ENCODE peak calls at places on chromosomes 6 and 20, in five cellular contexts. S is IMR-90, H is dorsolateral prefrontal cortex, E is colonic mucosa, M is left lung. I is an unnamed sample. For H3K27me3, the result is how much of the 10 kb centered on the place peaks cover.

GRCh38 chr20:56540415-56540814 is 7.4 kb downstream of the FAM209B start:
- DNase-seq in S (peak), H (no peak), E (no peak), M (no peak), I (no peak)

GRCh38 chr6:85600713-85601313 is 7.2 kb upstream of the SNX14 start:
- DNase-seq in S (no peak), H (no peak), E (no peak), M (no peak), I (no peak)

GRCh38 chr6:150072201-150072600 is 3.3 kb upstream of the ULBP3 start:
- DNase-seq in S (peak), H (no peak), E (peak), M (peak), I (peak)

GRCh38 chr20:58192567-58192966 is 35.9 kb downstream of the ANKRD60 start:
- DNase-seq in S (no peak), H (no peak), E (no peak), M (peak), I (peak)

GRCh38 chr6:128491643-128492206 is 28.7 kb downstream of the PTPRK start:
- DNase-seq in S (peak), H (no peak), E (peak), M (no peak), I (no peak)

GRCh38 chr6:109610555-109610954 is 80.4 kb downstream of the AK9 start:
- DNase-seq in S (no peak), H (no peak), E (no peak), M (no peak), I (no peak)

GRCh38 chr6:96659084-96659845 is 96.3 kb downstream of the FHL5 start:
- DNase-seq in S (no peak), H (no peak), E (no peak), M (no peak), I (no peak)

GRCh38 chr6:139474145-139475108 is 100.0 kb upstream of the CITED2 start:
- DNase-seq in S (peak), H (no peak), E (peak), M (no peak), I (peak)

GRCh38 chr6:125910518-125910917 is 46.1 kb upstream of the HINT3 start:
- DNase-seq in S (peak), H (no peak), E (no peak), M (no peak), I (no peak)

GRCh38 chr6:41373367-41373918 is 38.0 kb downstream of the NCR2 start:
- DNase-seq in S (no peak), H (no peak), E (no peak), M (no peak), I (peak)

GRCh38 chr6:167858086-167858591 is 31.4 kb downstream of the AFDN start:
- DNase-seq in S (peak), H (no peak), E (no peak), M (no peak), I (no peak)

GRCh38 chr6:29953001-29953436 is 10.7 kb downstream of the HLA-A start:
- DNase-seq in S (peak), H (no peak), E (no peak), M (no peak), I (no peak)

GRCh38 chr6:20438462-20439070 is 36.9 kb downstream of the E2F3 start:
- DNase-seq in S (no peak), H (no peak), E (no peak), M (no peak), I (no peak)

GRCh38 chr20:8780926-8781325 is 288.0 kb upstream of the PLCB4 start:
- DNase-seq in S (no peak), H (no peak), E (no peak), M (no peak), I (no peak)

GRCh38 chr20:62818592-62819493 is 2.0 kb downstream of the COL9A3 start:
- DNase-seq in S (peak), H (peak), E (peak), M (no peak), I (peak)

GRCh38 chr6:132598473-132598872 is 8.9 kb upstream of the TAAR5 start:
- DNase-seq in S (no peak), H (no peak), E (no peak), M (no peak), I (peak)

GRCh38 chr20:53291548-53291947 is 302.1 kb downstream of the ZNF217 start:
- DNase-seq in S (no peak), H (no peak), E (no peak), M (no peak), I (peak)

GRCh38 chr20:36461600-36462439 is 79.5 kb upstream of the MYL9 start:
- DNase-seq in S (peak), H (no peak), E (peak), M (peak), I (peak)

GRCh38 chr6:119370063-119370462 is 20.5 kb upstream of the MAN1A1 start:
- DNase-seq in S (no peak), H (no peak), E (no peak), M (no peak), I (no peak)

GRCh38 chr6:168452685-168453377 is 11.8 kb downstream of the SMOC2 start:
- DNase-seq in S (no peak), H (no peak), E (no peak), M (no peak), I (no peak)

GRCh38 chr6:71488186-71488585 is 199.6 kb downstream of the OGFRL1 start:
- DNase-seq in S (no peak), H (no peak), E (no peak), M (no peak), I (no peak)

GRCh38 chr20:38642498-38642897 is 40.9 kb downstream of the ARHGAP40 start:
- DNase-seq in S (no peak), H (no peak), E (no peak), M (no peak), I (no peak)

GRCh38 chr6:41901882-41902519 is 6.8 kb upstream of the USP49 start:
- DNase-seq in S (peak), H (no peak), E (peak), M (no peak), I (peak)

GRCh38 chr20:22523499-22524392 is 60.6 kb downstream of the FOXA2 start:
- DNase-seq in S (no peak), H (no peak), E (peak), M (no peak), I (no peak)

GRCh38 chr6:15842718-15843117 is 179.9 kb upstream of the DTNBP1 start:
- DNase-seq in S (no peak), H (no peak), E (no peak), M (no peak), I (no peak)

GRCh38 chr6:158709809-158710208 is 60.0 kb downstream of the SYTL3 start:
- DNase-seq in S (no peak), H (no peak), E (no peak), M (no peak), I (no peak)

GRCh38 chr6:166604911-166605310 is 18.4 kb upstream of the RAMACL start:
- DNase-seq in S (no peak), H (no peak), E (no peak), M (no peak), I (no peak)

GRCh38 chr6:154156135-154156948 is 117.3 kb downstream of the OPRM1 start:
- DNase-seq in S (peak), H (no peak), E (peak), M (no peak), I (peak)

GRCh38 chr6:25629202-25629584 is 22.8 kb upstream of the SCGN start:
- DNase-seq in S (no peak), H (no peak), E (no peak), M (no peak), I (no peak)

GRCh38 chr6:169689247-169689646 is 12.6 kb downstream of the WDR27 start:
- DNase-seq in S (peak), H (no peak), E (no peak), M (no peak), I (no peak)

GRCh38 chr6:147651249-147652063 is 143.0 kb downstream of the SAMD5 start:
- DNase-seq in S (peak), H (no peak), E (no peak), M (no peak), I (no peak)

GRCh38 chr6:5054427-5054873 is 30.7 kb upstream of the PPP1R3G start:
- DNase-seq in S (peak), H (no peak), E (no peak), M (no peak), I (no peak)

GRCh38 chr6:3381233-3382065 is 75.4 kb downstream of the SLC22A23 start:
- DNase-seq in S (no peak), H (peak), E (no peak), M (no peak), I (no peak)

GRCh38 chr20:1808101-1808500 is 87.1 kb upstream of the SIRPA start:
- DNase-seq in S (no peak), H (no peak), E (no peak), M (no peak), I (no peak)

DNA sequence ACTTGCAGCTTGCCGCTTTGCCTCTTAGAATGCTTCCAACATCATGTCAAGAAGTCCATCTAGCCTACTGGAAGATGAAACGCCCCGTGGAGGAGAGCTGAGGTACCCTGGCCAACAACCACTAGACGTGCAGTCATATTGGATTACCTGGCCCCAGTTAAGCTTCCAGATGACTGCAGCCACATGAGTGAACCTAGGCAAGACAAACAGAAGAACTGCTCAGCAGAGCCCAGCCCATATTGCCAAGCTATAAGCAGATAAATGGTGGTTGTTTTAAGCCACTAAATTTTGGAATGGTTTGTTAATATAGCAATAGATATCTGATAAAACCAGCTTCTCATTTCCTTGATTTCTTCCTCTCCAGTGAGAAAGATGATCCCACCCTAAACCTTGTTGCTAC is 4.7 kb upstream of the DLK2 start:
- DNase-seq in S (no peak), H (no peak), E (no peak), M (no peak), I (no peak)
- H3K27me3 ChIP-seq in S (under half), H (under half), E (under half), M (under half), I (under half)

DNA sequence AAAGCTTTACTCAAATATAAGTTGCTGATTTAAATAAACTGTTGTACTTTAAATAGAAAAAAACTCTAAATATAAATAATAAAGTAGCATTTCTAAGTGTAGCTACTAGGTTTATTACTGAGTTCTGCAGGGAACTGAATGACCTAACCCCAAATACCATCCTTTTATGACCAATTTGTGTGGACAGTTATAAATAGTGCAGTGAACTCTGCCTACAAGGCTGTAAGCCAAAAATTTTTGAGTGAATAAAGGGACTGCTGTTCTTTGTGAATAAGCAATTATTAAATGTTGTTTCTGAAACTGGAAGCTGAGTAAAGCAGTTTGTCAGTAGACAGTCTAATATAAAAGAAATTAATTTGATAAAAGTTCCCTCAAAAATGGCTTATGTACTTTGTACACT is 90.8 kb upstream of the ELOVL5 start:
- DNase-seq in S (peak), H (no peak), E (no peak), M (no peak), I (no peak)
- H3K4me3 ChIP-seq in S (no peak), H (no peak), E (no peak), M (no peak), I (no peak)

GRCh38 chr6:117269649-117270120 is 4.3 kb downstream of the VGLL2 start:
- DNase-seq in S (no peak), H (no peak), E (no peak), M (no peak), I (no peak)
- H3K27me3 ChIP-seq in S (half or more), H (half or more), E (half or more), M (half or more), I (half or more)

GRCh38 chr6:10409160-10409765 is 5.6 kb downstream of the TFAP2A start:
- DNase-seq in S (no peak), H (no peak), E (no peak), M (no peak), I (no peak)

GRCh38 chr6:10411915-10412164 is 3.0 kb downstream of the TFAP2A start:
- DNase-seq in S (no peak), H (no peak), E (peak), M (no peak), I (no peak)

GRCh38 chr6:10409766-10410209 is 5.1 kb downstream of the TFAP2A start:
- DNase-seq in S (no peak), H (no peak), E (no peak), M (peak), I (peak)

GRCh38 chr6:10411131-10411914 is 3.6 kb downstream of the TFAP2A start:
- DNase-seq in S (no peak), H (no peak), E (no peak), M (no peak), I (peak)

DNA sequence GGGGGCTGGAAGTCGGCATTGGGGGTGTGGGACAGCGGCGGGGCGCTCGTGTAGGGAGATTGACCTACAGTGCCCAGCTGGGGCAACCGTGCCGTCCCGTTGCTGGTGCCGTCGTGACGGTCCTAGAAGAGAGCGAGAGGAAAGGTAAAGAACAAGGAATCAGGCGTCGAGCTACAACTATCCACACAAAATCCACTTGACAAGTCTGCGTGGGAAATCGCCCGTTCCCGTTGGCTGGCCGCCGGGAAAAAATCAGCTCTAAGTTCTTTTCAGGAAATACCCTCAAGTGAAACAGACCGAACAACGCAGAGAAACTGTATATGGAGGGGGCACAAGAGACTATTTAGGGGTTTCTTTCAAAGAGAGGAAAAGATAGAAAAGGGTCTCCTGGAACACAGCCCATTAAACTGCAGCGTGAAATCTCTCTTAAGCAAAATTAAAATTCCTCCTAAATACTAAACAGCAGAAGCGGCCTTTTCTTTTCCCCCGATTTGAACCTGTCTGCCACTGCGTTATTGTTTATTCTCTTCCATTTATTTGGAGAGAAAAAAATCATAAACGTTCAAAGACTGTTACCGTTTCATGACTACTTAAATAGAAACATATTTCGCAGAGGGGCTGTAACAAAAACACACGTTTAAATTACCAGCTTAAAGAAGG is 4.5 kb downstream of the TFAP2A start:
- DNase-seq in S (no peak), H (no peak), E (no peak), M (no peak), I (no peak)
- H3K4me3 ChIP-seq in S (peak), H (no peak), E (no peak), M (no peak), I (no peak)

GRCh38 chr20:5376228-5376627 is 59.5 kb upstream of the PROKR2 start:
- DNase-seq in S (no peak), H (no peak), E (no peak), M (no peak), I (no peak)
- H3K27me3 ChIP-seq in S (under half), H (under half), E (under half), M (under half), I (under half)

I was measured in H7.